ENCODE peak calls at places on chromosomes 6 and 20, in seven cellular contexts. One of them, this sample, is unnamed.

GRCh38 chr6:1972961-1973360 is 272.4 kb downstream of the GMDS start:
- DNase-seq in iris pigment epithelial cell: peak
- DNase-seq in right cardiac atrium: no peak
- DNase-seq in HCEC 1CT: peak
- DNase-seq in activated naive CD4-positive, alpha-beta T cell treated with anti-CD3 and anti-CD28 coated beads for 36 hours: no peak
- DNase-seq in H9: no peak
- DNase-seq in stimulated activated CD4-positive, alpha-beta T cell treated with anti-CD3 and anti-CD28 coated beads, Interleukin-1b, Interleukin-23, amount 100 ng/mL, for 48 hours: no peak
- DNase-seq in this sample: no peak

GRCh38 chr6:151111670-151112069 is 128.1 kb upstream of the AKAP12 start:
- DNase-seq in activated naive CD4-positive, alpha-beta T cell treated with anti-CD3 and anti-CD28 coated beads for 36 hours: no peak
- DNase-seq in right cardiac atrium: no peak
- DNase-seq in stimulated activated CD4-positive, alpha-beta T cell treated with anti-CD3 and anti-CD28 coated beads, Interleukin-1b, Interleukin-23, amount 100 ng/mL, for 48 hours: no peak
- DNase-seq in H9: no peak
- DNase-seq in iris pigment epithelial cell: no peak
- DNase-seq in HCEC 1CT: no peak
- DNase-seq in this sample: no peak

GRCh38 chr6:53614676-53615075 is 50.9 kb downstream of the KLHL31 start:
- DNase-seq in H9: no peak
- DNase-seq in right cardiac atrium: no peak
- DNase-seq in iris pigment epithelial cell: no peak
- DNase-seq in stimulated activated CD4-positive, alpha-beta T cell treated with anti-CD3 and anti-CD28 coated beads, Interleukin-1b, Interleukin-23, amount 100 ng/mL, for 48 hours: no peak
- DNase-seq in activated naive CD4-positive, alpha-beta T cell treated with anti-CD3 and anti-CD28 coated beads for 36 hours: no peak
- DNase-seq in HCEC 1CT: no peak
- DNase-seq in this sample: no peak

GRCh38 chr20:20864346-20865096 is 152.1 kb upstream of the RALGAPA2 start:
- DNase-seq in H9: no peak
- DNase-seq in HCEC 1CT: peak
- DNase-seq in activated naive CD4-positive, alpha-beta T cell treated with anti-CD3 and anti-CD28 coated beads for 36 hours: no peak
- DNase-seq in stimulated activated CD4-positive, alpha-beta T cell treated with anti-CD3 and anti-CD28 coated beads, Interleukin-1b, Interleukin-23, amount 100 ng/mL, for 48 hours: no peak
- DNase-seq in iris pigment epithelial cell: no peak
- DNase-seq in right cardiac atrium: no peak
- DNase-seq in this sample: no peak

GRCh38 chr6:52839124-52840055 is 1.2 kb downstream of the GSTA5 start:
- DNase-seq in H9: peak
- DNase-seq in iris pigment epithelial cell: peak
- DNase-seq in activated naive CD4-positive, alpha-beta T cell treated with anti-CD3 and anti-CD28 coated beads for 36 hours: peak
- DNase-seq in stimulated activated CD4-positive, alpha-beta T cell treated with anti-CD3 and anti-CD28 coated beads, Interleukin-1b, Interleukin-23, amount 100 ng/mL, for 48 hours: peak
- DNase-seq in right cardiac atrium: no peak
- DNase-seq in HCEC 1CT: peak
- DNase-seq in this sample: peak

GRCh38 chr6:90190752-90191393 is 105.8 kb downstream of the BACH2 start:
- DNase-seq in HCEC 1CT: no peak
- DNase-seq in H9: no peak
- DNase-seq in iris pigment epithelial cell: no peak
- DNase-seq in stimulated activated CD4-positive, alpha-beta T cell treated with anti-CD3 and anti-CD28 coated beads, Interleukin-1b, Interleukin-23, amount 100 ng/mL, for 48 hours: peak
- DNase-seq in right cardiac atrium: no peak
- DNase-seq in activated naive CD4-positive, alpha-beta T cell treated with anti-CD3 and anti-CD28 coated beads for 36 hours: peak
- DNase-seq in this sample: no peak

GRCh38 chr6:113632220-113632864 is 224.8 kb upstream of the MARCKS start:
- DNase-seq in HCEC 1CT: peak
- DNase-seq in activated naive CD4-positive, alpha-beta T cell treated with anti-CD3 and anti-CD28 coated beads for 36 hours: peak
- DNase-seq in right cardiac atrium: no peak
- DNase-seq in H9: no peak
- DNase-seq in stimulated activated CD4-positive, alpha-beta T cell treated with anti-CD3 and anti-CD28 coated beads, Interleukin-1b, Interleukin-23, amount 100 ng/mL, for 48 hours: peak
- DNase-seq in iris pigment epithelial cell: peak
- DNase-seq in this sample: peak

GRCh38 chr6:37576336-37576737 is 76.6 kb upstream of the CCDC167 start:
- DNase-seq in iris pigment epithelial cell: peak
- DNase-seq in H9: no peak
- DNase-seq in activated naive CD4-positive, alpha-beta T cell treated with anti-CD3 and anti-CD28 coated beads for 36 hours: no peak
- DNase-seq in right cardiac atrium: no peak
- DNase-seq in HCEC 1CT: peak
- DNase-seq in stimulated activated CD4-positive, alpha-beta T cell treated with anti-CD3 and anti-CD28 coated beads, Interleukin-1b, Interleukin-23, amount 100 ng/mL, for 48 hours: no peak
- DNase-seq in this sample: peak

GRCh38 chr6:106731144-106731842 is 101.9 kb downstream of the QRSL1 start:
- DNase-seq in iris pigment epithelial cell: no peak
- DNase-seq in H9: no peak
- DNase-seq in activated naive CD4-positive, alpha-beta T cell treated with anti-CD3 and anti-CD28 coated beads for 36 hours: no peak
- DNase-seq in right cardiac atrium: no peak
- DNase-seq in stimulated activated CD4-positive, alpha-beta T cell treated with anti-CD3 and anti-CD28 coated beads, Interleukin-1b, Interleukin-23, amount 100 ng/mL, for 48 hours: no peak
- DNase-seq in HCEC 1CT: no peak
- DNase-seq in this sample: no peak

GRCh38 chr20:42531675-42531985 is 658.1 kb downstream of the PTPRT start:
- DNase-seq in stimulated activated CD4-positive, alpha-beta T cell treated with anti-CD3 and anti-CD28 coated beads, Interleukin-1b, Interleukin-23, amount 100 ng/mL, for 48 hours: no peak
- DNase-seq in right cardiac atrium: no peak
- DNase-seq in HCEC 1CT: no peak
- DNase-seq in H9: no peak
- DNase-seq in iris pigment epithelial cell: no peak
- DNase-seq in activated naive CD4-positive, alpha-beta T cell treated with anti-CD3 and anti-CD28 coated beads for 36 hours: no peak
- DNase-seq in this sample: no peak

GRCh38 chr20:4502756-4503155 is 219.0 kb upstream of the PRND start:
- DNase-seq in right cardiac atrium: no peak
- DNase-seq in iris pigment epithelial cell: no peak
- DNase-seq in activated naive CD4-positive, alpha-beta T cell treated with anti-CD3 and anti-CD28 coated beads for 36 hours: no peak
- DNase-seq in H9: no peak
- DNase-seq in stimulated activated CD4-positive, alpha-beta T cell treated with anti-CD3 and anti-CD28 coated beads, Interleukin-1b, Interleukin-23, amount 100 ng/mL, for 48 hours: no peak
- DNase-seq in HCEC 1CT: no peak
- DNase-seq in this sample: peak

GRCh38 chr6:149431905-149432775 is 32.1 kb downstream of the SUMO4 start:
- DNase-seq in activated naive CD4-positive, alpha-beta T cell treated with anti-CD3 and anti-CD28 coated beads for 36 hours: peak
- DNase-seq in H9: peak
- DNase-seq in iris pigment epithelial cell: peak
- DNase-seq in stimulated activated CD4-positive, alpha-beta T cell treated with anti-CD3 and anti-CD28 coated beads, Interleukin-1b, Interleukin-23, amount 100 ng/mL, for 48 hours: peak
- DNase-seq in right cardiac atrium: peak
- DNase-seq in HCEC 1CT: peak
- DNase-seq in this sample: peak

GRCh38 chr6:105509506-105510331 is 106.8 kb upstream of the PREP start:
- DNase-seq in right cardiac atrium: peak
- DNase-seq in activated naive CD4-positive, alpha-beta T cell treated with anti-CD3 and anti-CD28 coated beads for 36 hours: no peak
- DNase-seq in stimulated activated CD4-positive, alpha-beta T cell treated with anti-CD3 and anti-CD28 coated beads, Interleukin-1b, Interleukin-23, amount 100 ng/mL, for 48 hours: no peak
- DNase-seq in HCEC 1CT: no peak
- DNase-seq in iris pigment epithelial cell: peak
- DNase-seq in H9: peak
- DNase-seq in this sample: no peak

GRCh38 chr6:47235964-47236760 is 73.5 kb downstream of the TNFRSF21 start:
- DNase-seq in iris pigment epithelial cell: no peak
- DNase-seq in activated naive CD4-positive, alpha-beta T cell treated with anti-CD3 and anti-CD28 coated beads for 36 hours: no peak
- DNase-seq in stimulated activated CD4-positive, alpha-beta T cell treated with anti-CD3 and anti-CD28 coated beads, Interleukin-1b, Interleukin-23, amount 100 ng/mL, for 48 hours: no peak
- DNase-seq in right cardiac atrium: peak
- DNase-seq in H9: no peak
- DNase-seq in HCEC 1CT: no peak
- DNase-seq in this sample: no peak

GRCh38 chr6:138480279-138480949 is 18.9 kb downstream of the NHSL1 start:
- DNase-seq in right cardiac atrium: no peak
- DNase-seq in activated naive CD4-positive, alpha-beta T cell treated with anti-CD3 and anti-CD28 coated beads for 36 hours: no peak
- DNase-seq in H9: no peak
- DNase-seq in stimulated activated CD4-positive, alpha-beta T cell treated with anti-CD3 and anti-CD28 coated beads, Interleukin-1b, Interleukin-23, amount 100 ng/mL, for 48 hours: no peak
- DNase-seq in iris pigment epithelial cell: no peak
- DNase-seq in HCEC 1CT: no peak
- DNase-seq in this sample: no peak

GRCh38 chr6:33417127-33417902 is 592 bp downstream of the CUTA start:
- DNase-seq in right cardiac atrium: no peak
- DNase-seq in HCEC 1CT: peak
- DNase-seq in activated naive CD4-positive, alpha-beta T cell treated with anti-CD3 and anti-CD28 coated beads for 36 hours: peak
- DNase-seq in H9: peak
- DNase-seq in stimulated activated CD4-positive, alpha-beta T cell treated with anti-CD3 and anti-CD28 coated beads, Interleukin-1b, Interleukin-23, amount 100 ng/mL, for 48 hours: peak
- DNase-seq in iris pigment epithelial cell: peak
- DNase-seq in this sample: peak

GRCh38 chr6:167407239-167408064 is 82.6 kb downstream of the TTLL2 start:
- DNase-seq in activated naive CD4-positive, alpha-beta T cell treated with anti-CD3 and anti-CD28 coated beads for 36 hours: no peak
- DNase-seq in iris pigment epithelial cell: no peak
- DNase-seq in H9: peak
- DNase-seq in HCEC 1CT: no peak
- DNase-seq in right cardiac atrium: no peak
- DNase-seq in stimulated activated CD4-positive, alpha-beta T cell treated with anti-CD3 and anti-CD28 coated beads, Interleukin-1b, Interleukin-23, amount 100 ng/mL, for 48 hours: no peak
- DNase-seq in this sample: no peak

GRCh38 chr6:20534906-20535305 is 649 bp downstream of the CDKAL1 start:
- DNase-seq in right cardiac atrium: no peak
- DNase-seq in iris pigment epithelial cell: no peak
- DNase-seq in H9: no peak
- DNase-seq in activated naive CD4-positive, alpha-beta T cell treated with anti-CD3 and anti-CD28 coated beads for 36 hours: peak
- DNase-seq in stimulated activated CD4-positive, alpha-beta T cell treated with anti-CD3 and anti-CD28 coated beads, Interleukin-1b, Interleukin-23, amount 100 ng/mL, for 48 hours: peak
- DNase-seq in HCEC 1CT: no peak
- DNase-seq in this sample: no peak

GRCh38 chr6:64973142-64973541 is 733.9 kb downstream of the EYS start:
- DNase-seq in H9: no peak
- DNase-seq in stimulated activated CD4-positive, alpha-beta T cell treated with anti-CD3 and anti-CD28 coated beads, Interleukin-1b, Interleukin-23, amount 100 ng/mL, for 48 hours: no peak
- DNase-seq in iris pigment epithelial cell: no peak
- DNase-seq in activated naive CD4-positive, alpha-beta T cell treated with anti-CD3 and anti-CD28 coated beads for 36 hours: no peak
- DNase-seq in right cardiac atrium: no peak
- DNase-seq in HCEC 1CT: no peak
- DNase-seq in this sample: no peak

GRCh38 chr20:62236674-62236996 is 1.7 kb upstream of the OSBPL2 start:
- DNase-seq in right cardiac atrium: peak
- DNase-seq in stimulated activated CD4-positive, alpha-beta T cell treated with anti-CD3 and anti-CD28 coated beads, Interleukin-1b, Interleukin-23, amount 100 ng/mL, for 48 hours: no peak
- DNase-seq in iris pigment epithelial cell: no peak
- DNase-seq in H9: peak
- DNase-seq in HCEC 1CT: no peak
- DNase-seq in activated naive CD4-positive, alpha-beta T cell treated with anti-CD3 and anti-CD28 coated beads for 36 hours: no peak
- DNase-seq in this sample: no peak

GRCh38 chr6:32190946-32191677 is 1.1 kb upstream of the PBX2 start:
- DNase-seq in right cardiac atrium: no peak
- DNase-seq in iris pigment epithelial cell: no peak
- DNase-seq in stimulated activated CD4-positive, alpha-beta T cell treated with anti-CD3 and anti-CD28 coated beads, Interleukin-1b, Interleukin-23, amount 100 ng/mL, for 48 hours: no peak
- DNase-seq in activated naive CD4-positive, alpha-beta T cell treated with anti-CD3 and anti-CD28 coated beads for 36 hours: peak
- DNase-seq in H9: peak
- DNase-seq in HCEC 1CT: no peak
- DNase-seq in this sample: no peak

GRCh38 chr20:42364446-42364845 is 746.3 kb upstream of the CHD6 start:
- DNase-seq in activated naive CD4-positive, alpha-beta T cell treated with anti-CD3 and anti-CD28 coated beads for 36 hours: no peak
- DNase-seq in HCEC 1CT: no peak
- DNase-seq in stimulated activated CD4-positive, alpha-beta T cell treated with anti-CD3 and anti-CD28 coated beads, Interleukin-1b, Interleukin-23, amount 100 ng/mL, for 48 hours: no peak
- DNase-seq in right cardiac atrium: no peak
- DNase-seq in iris pigment epithelial cell: no peak
- DNase-seq in H9: no peak
- DNase-seq in this sample: no peak

GRCh38 chr6:156777577-156777865 is 343 bp downstream of the ARID1B start:
- DNase-seq in right cardiac atrium: no peak
- DNase-seq in stimulated activated CD4-positive, alpha-beta T cell treated with anti-CD3 and anti-CD28 coated beads, Interleukin-1b, Interleukin-23, amount 100 ng/mL, for 48 hours: no peak
- DNase-seq in HCEC 1CT: no peak
- DNase-seq in iris pigment epithelial cell: no peak
- DNase-seq in activated naive CD4-positive, alpha-beta T cell treated with anti-CD3 and anti-CD28 coated beads for 36 hours: no peak
- DNase-seq in H9: no peak
- DNase-seq in this sample: no peak

GRCh38 chr6:56491606-56492328 is 150.9 kb downstream of the DST start:
- DNase-seq in HCEC 1CT: peak
- DNase-seq in H9: no peak
- DNase-seq in activated naive CD4-positive, alpha-beta T cell treated with anti-CD3 and anti-CD28 coated beads for 36 hours: no peak
- DNase-seq in iris pigment epithelial cell: peak
- DNase-seq in stimulated activated CD4-positive, alpha-beta T cell treated with anti-CD3 and anti-CD28 coated beads, Interleukin-1b, Interleukin-23, amount 100 ng/mL, for 48 hours: no peak
- DNase-seq in right cardiac atrium: peak
- DNase-seq in this sample: peak

GRCh38 chr20:58141971-58142842 is 86.2 kb downstream of the ANKRD60 start:
- DNase-seq in activated naive CD4-positive, alpha-beta T cell treated with anti-CD3 and anti-CD28 coated beads for 36 hours: no peak
- DNase-seq in stimulated activated CD4-positive, alpha-beta T cell treated with anti-CD3 and anti-CD28 coated beads, Interleukin-1b, Interleukin-23, amount 100 ng/mL, for 48 hours: no peak
- DNase-seq in right cardiac atrium: no peak
- DNase-seq in iris pigment epithelial cell: no peak
- DNase-seq in HCEC 1CT: no peak
- DNase-seq in H9: peak
- DNase-seq in this sample: no peak

GRCh38 chr6:75144396-75144795 is 61.5 kb downstream of the COL12A1 start:
- DNase-seq in stimulated activated CD4-positive, alpha-beta T cell treated with anti-CD3 and anti-CD28 coated beads, Interleukin-1b, Interleukin-23, amount 100 ng/mL, for 48 hours: no peak
- DNase-seq in iris pigment epithelial cell: no peak
- DNase-seq in right cardiac atrium: no peak
- DNase-seq in H9: no peak
- DNase-seq in activated naive CD4-positive, alpha-beta T cell treated with anti-CD3 and anti-CD28 coated beads for 36 hours: no peak
- DNase-seq in HCEC 1CT: no peak
- DNase-seq in this sample: no peak

GRCh38 chr6:94349227-94349626 is 929.9 kb upstream of the EPHA7 start:
- DNase-seq in activated naive CD4-positive, alpha-beta T cell treated with anti-CD3 and anti-CD28 coated beads for 36 hours: no peak
- DNase-seq in iris pigment epithelial cell: no peak
- DNase-seq in H9: no peak
- DNase-seq in stimulated activated CD4-positive, alpha-beta T cell treated with anti-CD3 and anti-CD28 coated beads, Interleukin-1b, Interleukin-23, amount 100 ng/mL, for 48 hours: no peak
- DNase-seq in HCEC 1CT: no peak
- DNase-seq in right cardiac atrium: no peak
- DNase-seq in this sample: no peak

GRCh38 chr6:29964904-29965872 is 22.9 kb downstream of the HLA-A start:
- DNase-seq in H9: peak
- DNase-seq in iris pigment epithelial cell: peak
- DNase-seq in stimulated activated CD4-positive, alpha-beta T cell treated with anti-CD3 and anti-CD28 coated beads, Interleukin-1b, Interleukin-23, amount 100 ng/mL, for 48 hours: peak
- DNase-seq in activated naive CD4-positive, alpha-beta T cell treated with anti-CD3 and anti-CD28 coated beads for 36 hours: peak
- DNase-seq in right cardiac atrium: peak
- DNase-seq in HCEC 1CT: peak
- DNase-seq in this sample: peak

GRCh38 chr6:97438011-97438671 is 155.1 kb upstream of the MMS22L start:
- DNase-seq in stimulated activated CD4-positive, alpha-beta T cell treated with anti-CD3 and anti-CD28 coated beads, Interleukin-1b, Interleukin-23, amount 100 ng/mL, for 48 hours: no peak
- DNase-seq in H9: no peak
- DNase-seq in HCEC 1CT: no peak
- DNase-seq in right cardiac atrium: no peak
- DNase-seq in activated naive CD4-positive, alpha-beta T cell treated with anti-CD3 and anti-CD28 coated beads for 36 hours: no peak
- DNase-seq in iris pigment epithelial cell: no peak
- DNase-seq in this sample: no peak

GRCh38 chr6:136967874-136968752 is 46.0 kb downstream of the SLC35D3 start:
- DNase-seq in HCEC 1CT: peak
- DNase-seq in activated naive CD4-positive, alpha-beta T cell treated with anti-CD3 and anti-CD28 coated beads for 36 hours: peak
- DNase-seq in stimulated activated CD4-positive, alpha-beta T cell treated with anti-CD3 and anti-CD28 coated beads, Interleukin-1b, Interleukin-23, amount 100 ng/mL, for 48 hours: peak
- DNase-seq in H9: peak
- DNase-seq in right cardiac atrium: peak
- DNase-seq in iris pigment epithelial cell: peak
- DNase-seq in this sample: peak

GRCh38 chr20:36645998-36646397 is at the start of gene SLA2:
- DNase-seq in stimulated activated CD4-positive, alpha-beta T cell treated with anti-CD3 and anti-CD28 coated beads, Interleukin-1b, Interleukin-23, amount 100 ng/mL, for 48 hours: peak
- DNase-seq in activated naive CD4-positive, alpha-beta T cell treated with anti-CD3 and anti-CD28 coated beads for 36 hours: peak
- DNase-seq in HCEC 1CT: no peak
- DNase-seq in H9: no peak
- DNase-seq in iris pigment epithelial cell: no peak
- DNase-seq in right cardiac atrium: no peak
- DNase-seq in this sample: no peak

GRCh38 chr6:111888928-111889696 is 15.9 kb upstream of the FYN start:
- DNase-seq in HCEC 1CT: peak
- DNase-seq in iris pigment epithelial cell: peak
- DNase-seq in right cardiac atrium: peak
- DNase-seq in stimulated activated CD4-positive, alpha-beta T cell treated with anti-CD3 and anti-CD28 coated beads, Interleukin-1b, Interleukin-23, amount 100 ng/mL, for 48 hours: no peak
- DNase-seq in activated naive CD4-positive, alpha-beta T cell treated with anti-CD3 and anti-CD28 coated beads for 36 hours: no peak
- DNase-seq in H9: peak
- DNase-seq in this sample: no peak

GRCh38 chr6:14706378-14706929 is 539.4 kb upstream of the JARID2 start:
- DNase-seq in HCEC 1CT: peak
- DNase-seq in activated naive CD4-positive, alpha-beta T cell treated with anti-CD3 and anti-CD28 coated beads for 36 hours: peak
- DNase-seq in stimulated activated CD4-positive, alpha-beta T cell treated with anti-CD3 and anti-CD28 coated beads, Interleukin-1b, Interleukin-23, amount 100 ng/mL, for 48 hours: peak
- DNase-seq in iris pigment epithelial cell: peak
- DNase-seq in right cardiac atrium: peak
- DNase-seq in H9: no peak
- DNase-seq in this sample: peak